ENCODE peak calls at places on chromosomes 4 and X, in ten cellular contexts. N is GM23338; K is epithelial cell of esophagus; Z is activated T-cell treated with anti-CD3 and anti-CD28 coated beads, Interleukin-2, amount 50 U/mL, for 72 hours; H is effector memory CD4-positive, alpha-beta T cell; J is effector CD4-positive, alpha-beta T cell; X is lower lobe of right lung; V is occipital lobe; P is KBM-7; W is astrocyte of the cerebellum. C is an unnamed sample.
A peak's percentile ranks its signal among the peaks of the same experiment; 100 is the strongest.

GRCh38 chr4:129094347-129094746 is 1.0 kb upstream of the SCLT1 start:
- DNase-seq in N (no peak), K (no peak), Z (no peak), H (no peak), J (no peak), X (no peak), V (no peak), P (no peak), W (no peak), C (no peak)

GRCh38 chr4:133233922-133234321 is 84.8 kb downstream of the PCDH10 start:
- DNase-seq in N (no peak), K (no peak), Z (no peak), H (no peak), J (no peak), X (no peak), V (no peak), P (no peak), W (no peak), C (no peak)

GRCh38 chrX:120308959-120309872 is 2.0 kb downstream of the TMEM255A start:
- DNase-seq in N (peak; percentile 80), K (peak; percentile 77), Z (peak; percentile 69), H (peak; percentile 62), J (peak; percentile 46), X (peak; percentile 74), V (peak; percentile 1), P (peak; percentile 94), W (peak; percentile 46), C (peak; percentile 80)

GRCh38 chrX:49725923-49726904 is 30.4 kb upstream of the PAGE1 start:
- DNase-seq in N (no peak), K (no peak), Z (no peak), H (no peak), J (no peak), X (no peak), V (no peak), P (no peak), W (no peak), C (no peak)

GRCh38 chrX:118974908-118975671 is 672 bp downstream of the LONRF3 start:
- DNase-seq in N (peak; percentile 60), K (peak; percentile 23), Z (peak; percentile 52), H (peak; percentile 39), J (peak; percentile 41), X (peak; percentile 68), V (no peak), P (peak; percentile 66), W (no peak), C (peak; percentile 45)

GRCh38 chrX:10450959-10451355 is 169.4 kb downstream of the MID1 start:
- DNase-seq in N (no peak), K (no peak), Z (no peak), H (no peak), J (no peak), X (no peak), V (no peak), P (no peak), W (no peak), C (no peak)

GRCh38 chr4:16021804-16022560 is 59.0 kb upstream of the FGFBP2 start:
- DNase-seq in N (no peak), K (no peak), Z (no peak), H (no peak), J (no peak), X (no peak), V (no peak), P (no peak), W (no peak), C (no peak)

GRCh38 chr4:120466429-120466828 is 399.8 kb upstream of the MAD2L1 start:
- DNase-seq in N (peak; percentile 93), K (no peak), Z (no peak), H (no peak), J (no peak), X (no peak), V (no peak), P (no peak), W (no peak), C (no peak)

GRCh38 chrX:43970528-43970927 is 2.7 kb downstream of the NDP start:
- DNase-seq in N (no peak), K (peak; percentile 46), Z (no peak), H (no peak), J (no peak), X (no peak), V (no peak), P (no peak), W (no peak), C (peak; percentile 85)

GRCh38 chrX:42934020-42934701 is 156.2 kb upstream of the PPP1R2C start:
- DNase-seq in N (no peak), K (no peak), Z (peak; percentile 21), H (no peak), J (no peak), X (no peak), V (no peak), P (peak; percentile 91), W (no peak), C (no peak)

GRCh38 chr4:91502365-91502764 is 801.4 kb upstream of the GRID2 start:
- DNase-seq in N (peak; percentile 78), K (peak; percentile 65), Z (no peak), H (no peak), J (no peak), X (no peak), V (no peak), P (no peak), W (no peak), C (no peak)

GRCh38 chr4:172666711-172667368 is 501.8 kb upstream of the GALNT7 start:
- DNase-seq in N (peak; percentile 57), K (peak; percentile 41), Z (no peak), H (no peak), J (no peak), X (no peak), V (no peak), P (no peak), W (no peak), C (no peak)

GRCh38 chrX:153474718-153475117 is 4.3 kb upstream of the HAUS7 start:
- DNase-seq in N (peak; percentile 59), K (peak; percentile 36), Z (peak; percentile 41), H (peak; percentile 41), J (peak; percentile 42), X (peak; percentile 65), V (peak; percentile 24), P (no peak), W (no peak), C (no peak)

GRCh38 chr4:3290889-3291321 is 1.9 kb upstream of the RGS12 start:
- DNase-seq in N (no peak), K (no peak), Z (no peak), H (no peak), J (no peak), X (no peak), V (no peak), P (no peak), W (no peak), C (no peak)

GRCh38 chrX:127558811-127559210 is 493.4 kb downstream of the ACTRT1 start:
- DNase-seq in N (no peak), K (no peak), Z (no peak), H (no peak), J (no peak), X (no peak), V (no peak), P (no peak), W (no peak), C (no peak)

GRCh38 chrX:123215397-123216089 is 31.5 kb downstream of the GRIA3 start:
- DNase-seq in N (no peak), K (no peak), Z (no peak), H (no peak), J (no peak), X (no peak), V (peak; percentile 6), P (no peak), W (no peak), C (no peak)

GRCh38 chr4:182716207-182716606 is 201.0 kb downstream of the DCTD start:
- DNase-seq in N (peak; percentile 44), K (no peak), Z (no peak), H (no peak), J (no peak), X (no peak), V (no peak), P (no peak), W (no peak), C (peak; percentile 5)

GRCh38 chrX:630007-630921 is at the start of gene SHOX:
- DNase-seq in N (peak; percentile 62), K (no peak), Z (no peak), H (no peak), J (no peak), X (no peak), V (no peak), P (no peak), W (no peak), C (no peak)

GRCh38 chrX:148417934-148418333 is 82.5 kb upstream of the AFF2 start:
- DNase-seq in N (no peak), K (peak; percentile 0), Z (peak; percentile 2), H (no peak), J (no peak), X (no peak), V (no peak), P (no peak), W (no peak), C (no peak)

GRCh38 chr4:1375051-1375721 is 28.2 kb downstream of the UVSSA start:
- DNase-seq in N (no peak), K (no peak), Z (no peak), H (no peak), J (no peak), X (peak; percentile 33), V (no peak), P (no peak), W (no peak), C (no peak)

GRCh38 chr4:26264109-26264508 is 56.7 kb upstream of the RBPJ start:
- DNase-seq in N (no peak), K (no peak), Z (no peak), H (no peak), J (no peak), X (no peak), V (no peak), P (no peak), W (no peak), C (no peak)

GRCh38 chr4:183541081-183542045 is 36.5 kb downstream of the ING2 start:
- DNase-seq in N (peak; percentile 73), K (no peak), Z (no peak), H (no peak), J (no peak), X (no peak), V (no peak), P (no peak), W (no peak), C (peak; percentile 39)

GRCh38 chr4:25563071-25563564 is 92.5 kb upstream of the SLC34A2 start:
- DNase-seq in N (no peak), K (peak; percentile 40), Z (no peak), H (no peak), J (no peak), X (peak; percentile 81), V (no peak), P (no peak), W (no peak), C (peak; percentile 63)

GRCh38 chrX:102746134-102746584 is 25.6 kb downstream of the GPRASP3 start:
- DNase-seq in N (peak; percentile 49), K (peak; percentile 10), Z (peak; percentile 8), H (no peak), J (no peak), X (peak; percentile 54), V (no peak), P (no peak), W (no peak), C (peak; percentile 16)

GRCh38 chr4:8296491-8296890 is 26.9 kb downstream of the HTRA3 start:
- DNase-seq in N (no peak), K (no peak), Z (no peak), H (no peak), J (no peak), X (peak; percentile 14), V (no peak), P (no peak), W (no peak), C (no peak)

GRCh38 chrX:5829060-5829459 is 399.6 kb downstream of the NLGN4X start:
- DNase-seq in N (no peak), K (peak; percentile 30), Z (no peak), H (no peak), J (no peak), X (no peak), V (no peak), P (no peak), W (no peak), C (no peak)

GRCh38 chr4:26302390-26302897 is 18.4 kb upstream of the RBPJ start:
- DNase-seq in N (no peak), K (no peak), Z (no peak), H (no peak), J (no peak), X (no peak), V (no peak), P (peak; percentile 71), W (no peak), C (no peak)

GRCh38 chr4:188127157-188127874 is 11.9 kb upstream of the TRIML1 start:
- DNase-seq in N (no peak), K (peak; percentile 93), Z (no peak), H (no peak), J (no peak), X (no peak), V (peak; percentile 30), P (no peak), W (no peak), C (no peak)

C was measured in NCI-H524.